ENCODE peak calls at places on chromosome 20, in ten cellular contexts. L is OCI-LY7, S is fibroblast of the aortic adventitia, P is AG04450, B is cardiac muscle cell, Y is left ventricle myocardium inferior, Z is upper lobe of right lung, N is hepatocyte, M is neural progenitor cell, F is left lung. C is an unnamed sample.

GRCh38 chr20:1933465-1933870 is 38.3 kb downstream of the SIRPA start:
- DNase-seq in L (no peak), S (peak), P (no peak), B (peak), Y (peak), Z (no peak), N (peak), M (no peak), F (no peak), C (peak)

GRCh38 chr20:23086056-23086551 is at the start of gene CD93:
- DNase-seq in L (no peak), S (peak), P (no peak), B (no peak), Y (no peak), Z (no peak), N (no peak), M (no peak), F (peak), C (peak)

GRCh38 chr20:21099653-21100589 is 6.2 kb downstream of the LINC00237 start:
- DNase-seq in L (peak), S (peak), P (no peak), B (peak), Y (peak), Z (peak), N (peak), M (peak), F (peak), C (peak)

GRCh38 chr20:36399147-36399968 is 93.2 kb downstream of the DLGAP4 start:
- DNase-seq in L (peak), S (no peak), P (no peak), B (peak), Y (no peak), Z (no peak), N (peak), M (peak), F (no peak), C (peak)

GRCh38 chr20:34124469-34125249 is 12.6 kb upstream of the EIF2S2 start:
- DNase-seq in L (peak), S (no peak), P (no peak), B (no peak), Y (no peak), Z (no peak), N (no peak), M (no peak), F (no peak), C (no peak)

GRCh38 chr20:14853079-14853478 is 515.7 kb upstream of the FLRT3 start:
- DNase-seq in L (no peak), S (no peak), P (no peak), B (no peak), Y (no peak), Z (no peak), N (no peak), M (no peak), F (no peak), C (no peak)

GRCh38 chr20:26218301-26218700 is 521.6 kb upstream of the ZNF337 start:
- DNase-seq in L (no peak), S (peak), P (no peak), B (no peak), Y (no peak), Z (no peak), N (no peak), M (no peak), F (no peak), C (no peak)

GRCh38 chr20:58800134-58800650 is 50.5 kb downstream of the GNAS-AS1 start:
- DNase-seq in L (no peak), S (no peak), P (no peak), B (no peak), Y (no peak), Z (no peak), N (no peak), M (peak), F (no peak), C (no peak)

GRCh38 chr20:2101057-2101934 is at the start of gene STK35:
- DNase-seq in L (peak), S (no peak), P (no peak), B (no peak), Y (no peak), Z (no peak), N (peak), M (no peak), F (peak), C (no peak)

GRCh38 chr20:23749746-23750145 is 989 bp downstream of the CST1 start:
- DNase-seq in L (no peak), S (no peak), P (no peak), B (no peak), Y (no peak), Z (no peak), N (no peak), M (no peak), F (no peak), C (no peak)

GRCh38 chr20:330233-331149 is 5.1 kb downstream of the SOX12 start:
- DNase-seq in L (peak), S (peak), P (no peak), B (peak), Y (no peak), Z (no peak), N (peak), M (peak), F (no peak), C (peak)

GRCh38 chr20:62121776-62122658 is at the start of gene LSM14B:
- DNase-seq in L (peak), S (peak), P (peak), B (peak), Y (peak), Z (peak), N (peak), M (peak), F (peak), C (peak)

GRCh38 chr20:43096471-43096870 is 93.2 kb downstream of the PTPRT start:
- DNase-seq in L (no peak), S (no peak), P (no peak), B (peak), Y (no peak), Z (no peak), N (peak), M (peak), F (no peak), C (no peak)

GRCh38 chr20:22341508-22341907 is 242.9 kb downstream of the FOXA2 start:
- DNase-seq in L (no peak), S (no peak), P (no peak), B (no peak), Y (no peak), Z (no peak), N (no peak), M (no peak), F (no peak), C (peak)

GRCh38 chr20:60255866-60256265 is 297.6 kb downstream of the CDH26 start:
- DNase-seq in L (no peak), S (peak), P (no peak), B (no peak), Y (no peak), Z (no peak), N (no peak), M (no peak), F (no peak), C (no peak)

GRCh38 chr20:59819496-59820203 is 113.8 kb downstream of the SYCP2 start:
- DNase-seq in L (no peak), S (no peak), P (no peak), B (no peak), Y (no peak), Z (no peak), N (no peak), M (no peak), F (no peak), C (no peak)

GRCh38 chr20:31712112-31712553 is 10.5 kb downstream of the BCL2L1 start:
- DNase-seq in L (no peak), S (no peak), P (no peak), B (peak), Y (no peak), Z (no peak), N (peak), M (peak), F (no peak), C (no peak)

GRCh38 chr20:363319-364078 is 16.6 kb downstream of the NRSN2 start:
- DNase-seq in L (peak), S (no peak), P (no peak), B (no peak), Y (no peak), Z (no peak), N (peak), M (no peak), F (no peak), C (peak)

GRCh38 chr20:37841389-37841788 is 61.5 kb upstream of the VSTM2L start:
- DNase-seq in L (no peak), S (no peak), P (no peak), B (no peak), Y (no peak), Z (no peak), N (no peak), M (no peak), F (no peak), C (no peak)

GRCh38 chr20:23133560-23133998 is 47.5 kb upstream of the CD93 start:
- DNase-seq in L (no peak), S (no peak), P (no peak), B (no peak), Y (no peak), Z (no peak), N (no peak), M (no peak), F (no peak), C (no peak)

GRCh38 chr20:8454137-8454712 is 322.2 kb downstream of the PLCB1 start:
- DNase-seq in L (peak), S (peak), P (peak), B (peak), Y (no peak), Z (no peak), N (peak), M (peak), F (no peak), C (peak)

GRCh38 chr20:711526-711925 is 35.9 kb upstream of the SCRT2 start:
- DNase-seq in L (no peak), S (no peak), P (no peak), B (no peak), Y (no peak), Z (no peak), N (no peak), M (no peak), F (no peak), C (no peak)

GRCh38 chr20:61434361-61434781 is 182.3 kb downstream of the CDH4 start:
- DNase-seq in L (no peak), S (no peak), P (no peak), B (peak), Y (no peak), Z (no peak), N (no peak), M (peak), F (no peak), C (no peak)

GRCh38 chr20:5526516-5526915 is 209.8 kb upstream of the PROKR2 start:
- DNase-seq in L (no peak), S (no peak), P (no peak), B (no peak), Y (no peak), Z (no peak), N (peak), M (peak), F (no peak), C (peak)

GRCh38 chr20:54061106-54061881 is 9.1 kb downstream of the BCAS1 start:
- DNase-seq in L (no peak), S (peak), P (no peak), B (no peak), Y (no peak), Z (no peak), N (no peak), M (no peak), F (no peak), C (peak)

GRCh38 chr20:54219751-54220426 is 12.0 kb downstream of the PFDN4 start:
- DNase-seq in L (peak), S (peak), P (no peak), B (peak), Y (no peak), Z (no peak), N (peak), M (peak), F (no peak), C (peak)

GRCh38 chr20:361562-361961 is 14.7 kb downstream of the NRSN2 start:
- DNase-seq in L (peak), S (no peak), P (no peak), B (no peak), Y (no peak), Z (no peak), N (no peak), M (no peak), F (no peak), C (no peak)

GRCh38 chr20:7770578-7770977 is 169.7 kb downstream of the HAO1 start:
- DNase-seq in L (peak), S (no peak), P (no peak), B (no peak), Y (no peak), Z (no peak), N (no peak), M (no peak), F (no peak), C (peak)

GRCh38 chr20:19658137-19658536 is 99.9 kb upstream of the RIN2 start:
- DNase-seq in L (no peak), S (no peak), P (no peak), B (no peak), Y (no peak), Z (peak), N (no peak), M (no peak), F (no peak), C (no peak)
- H3K4me3 ChIP-seq in L (no peak), S (no peak), P (no peak), B (no peak), Y (no peak), Z (no peak), N (no peak), M (no peak), F (no peak), C (no peak)

GRCh38 chr20:10381477-10381876 is 52.5 kb downstream of the MKKS start:
- DNase-seq in L (no peak), S (peak), P (no peak), B (no peak), Y (no peak), Z (no peak), N (no peak), M (no peak), F (no peak), C (no peak)
- TF ChIP-seq CTCF in L (peak), S (no peak), P (no peak), B (no peak), Y (no peak), Z (no peak), N (peak), M (no peak), F (no peak), C (no peak)

GRCh38 chr20:17870063-17870740 is 98.4 kb downstream of the SNX5 start:
- DNase-seq in L (no peak), S (peak), P (no peak), B (no peak), Y (no peak), Z (peak), N (no peak), M (no peak), F (no peak), C (no peak)
- H3K4me3 ChIP-seq in L (no peak), S (no peak), P (no peak), B (no peak), Y (peak), Z (no peak), N (no peak), M (no peak), F (peak), C (no peak)

GRCh38 chr20:41308726-41309413 is 8.7 kb downstream of the ZHX3 start:
- DNase-seq in L (no peak), S (peak), P (no peak), B (no peak), Y (no peak), Z (no peak), N (no peak), M (no peak), F (no peak), C (no peak)

GRCh38 chr20:41304413-41305079 is 13.0 kb downstream of the ZHX3 start:
- DNase-seq in L (no peak), S (peak), P (no peak), B (no peak), Y (no peak), Z (no peak), N (no peak), M (no peak), F (no peak), C (peak)

GRCh38 chr20:41306061-41306727 is 11.3 kb downstream of the ZHX3 start:
- DNase-seq in L (peak), S (no peak), P (no peak), B (no peak), Y (no peak), Z (no peak), N (no peak), M (no peak), F (no peak), C (no peak)

GRCh38 chr20:41308290-41308691 is 9.2 kb downstream of the ZHX3 start:
- DNase-seq in L (no peak), S (peak), P (peak), B (no peak), Y (no peak), Z (no peak), N (peak), M (no peak), F (no peak), C (peak)

DNA sequence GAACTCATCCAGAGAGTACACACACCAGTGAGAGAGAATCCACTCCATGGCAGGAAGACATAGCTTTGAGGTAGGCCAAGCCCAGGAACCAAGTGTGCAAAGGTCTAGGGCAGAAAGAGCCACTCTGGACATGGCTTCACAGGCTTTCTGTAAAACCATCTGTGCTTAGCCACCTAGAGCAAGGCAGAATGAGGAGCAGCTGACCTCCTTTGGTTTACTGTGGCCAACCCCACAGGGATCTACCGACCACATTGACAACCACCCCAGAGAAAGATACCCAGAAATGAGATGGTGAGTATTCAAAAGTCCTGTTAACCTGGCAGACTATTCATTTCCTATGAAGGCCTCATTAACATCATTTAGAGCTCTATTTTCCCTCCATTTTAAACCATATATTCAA is 10.5 kb downstream of the ZHX3 start:
- DNase-seq in L (no peak), S (no peak), P (no peak), B (no peak), Y (no peak), Z (no peak), N (no peak), M (no peak), F (no peak), C (no peak)
- TF ChIP-seq CTCF in L (no peak), S (no peak), P (no peak), B (no peak), Y (no peak), Z (no peak), N (no peak), M (no peak), F (no peak), C (no peak)

GRCh38 chr20:9837634-9838033 is 1.2 kb downstream of the PAK5 start:
- DNase-seq in L (no peak), S (peak), P (no peak), B (peak), Y (no peak), Z (no peak), N (no peak), M (peak), F (no peak), C (no peak)
- H3K4me3 ChIP-seq in L (no peak), S (no peak), P (no peak), B (no peak), Y (no peak), Z (no peak), N (no peak), M (peak), F (no peak), C (no peak)

GRCh38 chr20:17611540-17612286 is 41.8 kb downstream of the DSTN start:
- DNase-seq in L (peak), S (peak), P (no peak), B (peak), Y (no peak), Z (peak), N (peak), M (peak), F (peak), C (peak)
- TF ChIP-seq CTCF in L (peak), S (peak), P (peak), B (peak), Y (peak), Z (peak), N (peak), M (peak), F (no peak), C (peak)

GRCh38 chr20:44600301-44600700 is 17.9 kb downstream of the PKIG start:
- DNase-seq in L (no peak), S (no peak), P (no peak), B (no peak), Y (no peak), Z (no peak), N (no peak), M (no peak), F (no peak), C (no peak)

GRCh38 chr20:44597516-44597915 is 15.1 kb downstream of the PKIG start:
- DNase-seq in L (no peak), S (no peak), P (no peak), B (no peak), Y (no peak), Z (no peak), N (no peak), M (no peak), F (no peak), C (no peak)

GRCh38 chr20:44597930-44598329 is 15.6 kb downstream of the PKIG start:
- DNase-seq in L (no peak), S (peak), P (no peak), B (no peak), Y (no peak), Z (no peak), N (no peak), M (no peak), F (no peak), C (no peak)

GRCh38 chr20:44599715-44600114 is 17.3 kb downstream of the PKIG start:
- DNase-seq in L (no peak), S (no peak), P (no peak), B (no peak), Y (no peak), Z (no peak), N (no peak), M (no peak), F (no peak), C (no peak)

GRCh38 chr20:44598413-44599290 is 16.3 kb downstream of the PKIG start:
- DNase-seq in L (peak), S (peak), P (no peak), B (no peak), Y (peak), Z (no peak), N (no peak), M (peak), F (no peak), C (no peak)
- H3K4me3 ChIP-seq in L (peak), S (no peak), P (no peak), B (no peak), Y (peak), Z (peak), N (no peak), M (no peak), F (no peak), C (no peak)

DNA sequence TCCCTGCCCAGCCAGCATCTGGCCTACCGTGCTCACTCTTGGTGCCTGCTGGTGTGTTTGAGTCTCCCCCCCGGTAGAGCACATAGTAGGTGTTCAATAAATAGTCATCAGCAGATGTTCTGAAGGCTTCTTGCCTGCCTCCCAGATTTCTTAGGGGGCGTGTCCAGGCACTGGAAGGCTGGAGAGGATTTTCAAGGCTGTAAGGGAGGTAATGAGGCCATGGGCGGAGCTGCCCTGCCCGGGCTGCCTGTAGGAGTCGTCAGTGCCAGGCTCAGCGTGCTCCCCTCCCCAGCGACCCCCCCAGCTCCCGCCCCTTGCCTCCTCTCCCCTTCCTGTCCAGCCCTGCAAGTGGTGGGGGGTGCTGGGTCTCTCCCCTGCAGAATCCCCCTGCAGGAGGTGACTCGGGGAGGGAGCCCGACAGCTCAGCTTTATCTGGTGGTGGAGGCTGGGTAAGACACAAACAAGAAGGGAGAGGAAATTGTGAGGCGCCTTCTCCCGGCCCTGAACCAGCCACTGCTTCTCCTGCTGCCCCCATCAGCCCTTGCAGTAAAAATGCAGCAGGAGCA is 55.9 kb downstream of the BCAS4 start:
- DNase-seq in L (peak), S (no peak), P (no peak), B (no peak), Y (no peak), Z (no peak), N (peak), M (peak), F (no peak), C (peak)
- TF ChIP-seq CTCF in L (peak), S (no peak), P (no peak), B (no peak), Y (no peak), Z (no peak), N (no peak), M (no peak), F (no peak), C (no peak)

DNA sequence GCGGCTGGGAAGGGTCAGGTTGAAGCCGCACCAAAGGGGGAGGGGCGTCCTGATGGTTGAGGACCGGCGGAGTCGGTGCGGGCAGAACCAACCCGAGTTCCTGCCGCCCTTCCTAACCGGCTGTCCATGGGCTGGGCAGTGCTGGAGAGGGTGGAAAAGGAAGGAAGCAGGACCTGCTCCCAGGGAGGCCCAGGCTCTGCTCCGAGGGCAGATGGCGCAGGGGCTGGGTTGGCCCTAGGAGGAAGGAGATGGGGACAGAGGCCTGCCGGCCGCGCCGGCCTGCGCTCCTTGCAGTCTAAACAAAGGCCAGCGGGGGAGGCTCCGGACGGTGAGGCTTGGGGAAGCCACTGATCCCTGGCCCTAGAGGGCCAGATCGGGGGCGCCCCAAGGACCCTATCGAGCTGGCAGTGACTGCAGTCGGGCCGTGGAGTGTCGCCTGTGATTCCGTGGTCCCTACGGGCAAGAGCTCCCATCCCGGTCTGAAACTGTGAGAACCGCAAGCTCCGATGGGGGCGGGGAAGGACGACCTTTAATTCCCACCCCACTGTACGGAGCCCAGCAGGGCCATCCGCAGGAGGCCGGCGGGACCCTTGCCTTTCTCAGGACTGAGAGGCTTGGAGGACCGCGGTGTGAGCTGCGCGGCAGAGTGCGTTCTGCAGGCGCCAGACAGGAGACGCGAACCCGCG is 39.3 kb downstream of the YTHDF1 start:
- DNase-seq in L (no peak), S (no peak), P (no peak), B (no peak), Y (no peak), Z (no peak), N (no peak), M (peak), F (no peak), C (no peak)
- H3K4me3 ChIP-seq in L (no peak), S (no peak), P (no peak), B (no peak), Y (no peak), Z (no peak), N (no peak), M (peak), F (no peak), C (no peak)

GRCh38 chr20:57748601-57749130 is 38.9 kb upstream of the PMEPA1 start:
- DNase-seq in L (no peak), S (peak), P (peak), B (peak), Y (peak), Z (peak), N (peak), M (peak), F (peak), C (peak)
- TF ChIP-seq CTCF in L (no peak), S (no peak), P (no peak), B (no peak), Y (no peak), Z (no peak), N (no peak), M (no peak), F (no peak), C (no peak)